ENCODE peak calls at places on chromosomes 16 and 17, in ten cellular contexts. T is MM.1S, U is psoas muscle, M is uterus, H is ovary, L is prostate gland, S is WERI-Rb-1, Y is left lung, P is IMR-90, O is bronchial epithelial cell. C is an unnamed sample.

GRCh38 chr17:29138991-29139682 is 41.1 kb downstream of the MYO18A start:
- DNase-seq in O (no peak), P (no peak), S (no peak), U (peak; percentile 87), H (peak; percentile 64), L (no peak), M (peak; percentile 56), Y (no peak), T (peak; percentile 68), C (no peak)

GRCh38 chr16:57038151-57038550 is 48.8 kb downstream of the NLRC5 start:
- DNase-seq in M (no peak), Y (no peak), H (no peak), S (no peak), U (no peak), T (no peak), L (no peak), O (peak; percentile 29), P (peak; percentile 63), C (no peak)

GRCh38 chr16:81752225-81752875 is 26.7 kb upstream of the PLCG2 start:
- DNase-seq in H (no peak), U (peak; percentile 71), L (no peak), P (no peak), S (no peak), T (peak; percentile 50), O (no peak), Y (peak; percentile 87), M (no peak), C (no peak)

GRCh38 chr16:55645986-55646385 is 9.8 kb upstream of the SLC6A2 start:
- DNase-seq in L (no peak), T (no peak), Y (no peak), O (no peak), P (no peak), S (no peak), U (no peak), H (no peak), M (no peak), C (no peak)

GRCh38 chr17:38591759-38592241 is 14.0 kb downstream of the SRCIN1 start:
- DNase-seq in S (no peak), Y (peak; percentile 63), O (peak; percentile 25), H (no peak), U (no peak), M (no peak), T (peak; percentile 14), L (no peak), P (no peak), C (no peak)

GRCh38 chr16:66834746-66835145 is 4.0 kb upstream of the NAE1 start:
- DNase-seq in H (no peak), U (no peak), Y (no peak), T (no peak), O (peak; percentile 50), P (no peak), M (no peak), L (no peak), S (no peak), C (no peak)

GRCh38 chr17:28416703-28417311 is 10.8 kb upstream of the SLC46A1 start:
- DNase-seq in O (peak; percentile 65), L (peak; percentile 36), T (peak; percentile 57), P (peak; percentile 59), M (no peak), Y (peak; percentile 53), U (no peak), S (peak; percentile 76), H (no peak), C (no peak)

GRCh38 chr17:68511254-68511670 is 968 bp upstream of the PRKAR1A start:
- DNase-seq in U (no peak), S (no peak), L (peak; percentile 48), H (no peak), M (no peak), P (no peak), T (no peak), Y (peak; percentile 73), O (no peak), C (no peak)

GRCh38 chr16:87392823-87393679 is 915 bp downstream of the MAP1LC3B start:
- DNase-seq in L (no peak), P (peak; percentile 47), T (peak; percentile 19), O (peak; percentile 46), Y (peak; percentile 65), S (no peak), U (peak; percentile 72), H (peak; percentile 70), M (peak; percentile 44), C (no peak)

GRCh38 chr16:2093793-2094192 is 41.9 kb downstream of the PKD1 start:
- DNase-seq in Y (no peak), M (no peak), T (no peak), S (no peak), O (no peak), L (no peak), H (no peak), P (no peak), U (no peak), C (no peak)

GRCh38 chr16:53207810-53208752 is 153.3 kb downstream of the CHD9 start:
- DNase-seq in T (no peak), L (peak; percentile 65), M (no peak), U (no peak), Y (peak; percentile 37), P (peak; percentile 83), H (no peak), S (peak; percentile 65), O (peak; percentile 77), C (peak; percentile 37)

GRCh38 chr17:57463103-57463885 is 207.0 kb downstream of the MSI2 start:
- DNase-seq in Y (no peak), S (peak; percentile 33), T (no peak), H (no peak), O (peak; percentile 56), U (no peak), M (no peak), L (no peak), P (peak; percentile 95), C (no peak)

GRCh38 chr16:47196457-47196856 is 52.7 kb upstream of the NETO2 start:
- DNase-seq in O (no peak), L (no peak), Y (no peak), P (no peak), T (no peak), H (no peak), S (no peak), M (no peak), U (no peak), C (no peak)

GRCh38 chr16:83847371-83848225 is 39.8 kb downstream of the HSBP1 start:
- DNase-seq in S (no peak), U (no peak), M (no peak), L (no peak), T (no peak), P (no peak), H (no peak), O (peak; percentile 26), Y (no peak), C (no peak)

GRCh38 chr17:75845058-75845711 is 981 bp upstream of the UNC13D start:
- DNase-seq in L (peak; percentile 92), O (peak; percentile 64), U (peak; percentile 97), P (peak; percentile 73), T (peak; percentile 70), M (peak; percentile 69), S (peak; percentile 96), Y (peak; percentile 91), H (peak; percentile 63), C (no peak)

GRCh38 chr16:54216268-54217187 is 70.1 kb downstream of the IRX3 start:
- DNase-seq in P (no peak), T (no peak), O (no peak), M (no peak), Y (no peak), L (no peak), U (peak; percentile 72), S (no peak), H (peak; percentile 59), C (no peak)

GRCh38 chr17:18319604-18320256 is 4.6 kb downstream of the SMCR8 start:
- DNase-seq in S (peak; percentile 59), P (peak; percentile 68), L (peak; percentile 39), U (no peak), Y (no peak), O (peak; percentile 46), M (no peak), H (no peak), T (peak; percentile 70), C (no peak)

GRCh38 chr17:78013683-78014467 is 55.4 kb downstream of the TNRC6C start:
- DNase-seq in U (no peak), M (peak; percentile 50), T (peak; percentile 69), O (peak; percentile 60), L (peak; percentile 62), S (peak; percentile 57), H (no peak), P (peak; percentile 77), Y (no peak), C (no peak)

GRCh38 chr17:49013311-49014205 is 16.4 kb downstream of the IGF2BP1 start:
- DNase-seq in S (no peak), Y (no peak), O (no peak), M (no peak), H (no peak), P (no peak), U (no peak), T (no peak), L (no peak), C (no peak)
- H3K27me3 ChIP-seq in S (no peaks in the 10 kb centered on the region), Y (peaks cover 53% of the 10 kb centered on the region), O (peaks cover 39% of the 10 kb centered on the region), M (peaks cover 4% of the 10 kb centered on the region), H (no peaks in the 10 kb centered on the region), P (no peaks in the 10 kb centered on the region), U (peaks cover 3% of the 10 kb centered on the region), T (peaks cover 93% of the 10 kb centered on the region), L (peaks cover 33% of the 10 kb centered on the region), C (peaks cover 5% of the 10 kb centered on the region)

GRCh38 chr17:81961087-81961514 is at the start of gene NOTUM:
- DNase-seq in U (peak; percentile 62), L (no peak), Y (no peak), O (no peak), T (no peak), P (peak; percentile 12), M (no peak), S (peak; percentile 72), H (peak; percentile 56), C (no peak)
- TF ChIP-seq CTCF in U (peak; percentile 38), L (peak; percentile 13), Y (no peak), O (no peak), T (no peak), P (peak; percentile 45), M (peak; percentile 48), S (peak; percentile 48), H (no peak), C (peak; percentile 19)

DNA sequence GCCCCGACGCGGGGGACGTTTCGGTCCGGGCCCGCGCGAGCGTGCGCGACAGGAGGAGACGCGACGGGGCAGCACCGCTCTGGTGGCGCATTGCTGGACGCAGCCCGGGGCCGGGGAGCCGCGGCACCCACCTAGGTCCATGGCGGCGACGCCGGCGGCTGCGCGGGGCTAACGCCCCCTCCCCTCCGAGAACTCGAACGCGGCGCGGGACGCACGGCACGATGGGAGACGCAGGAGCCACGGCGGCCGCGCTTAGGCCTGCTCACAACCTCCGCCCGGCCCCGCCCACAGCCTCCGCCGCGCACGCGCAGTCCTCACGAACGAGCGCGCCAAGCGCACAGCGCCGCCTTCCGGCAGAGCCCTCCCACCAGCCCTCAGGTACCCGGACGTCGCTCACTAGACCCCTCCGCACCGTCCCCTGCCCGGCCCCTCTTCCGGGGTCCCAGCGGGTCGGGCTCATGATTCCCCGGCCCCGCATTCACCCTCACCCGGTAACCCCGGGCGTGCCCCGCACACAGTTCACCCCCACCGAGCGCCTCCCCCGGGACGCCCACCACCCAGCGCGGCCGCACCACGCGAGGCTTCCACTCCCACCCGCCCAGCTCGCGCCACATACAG is at the start of gene GEMIN4:
- DNase-seq in O (peak; percentile 64), T (peak; percentile 90), H (peak; percentile 97), U (peak; percentile 96), L (peak; percentile 89), Y (peak; percentile 94), S (peak; percentile 94), M (peak; percentile 95), P (peak; percentile 81), C (peak; percentile 25)
- H3K4me3 ChIP-seq in O (peak within 1 kb of the TSS; percentile 73), T (peak within 1 kb of the TSS; percentile 65), H (peak within 1 kb of the TSS; percentile 81), U (peak within 1 kb of the TSS; percentile 80), L (peak within 1 kb of the TSS; percentile 83), Y (peak within 1 kb of the TSS; percentile 94), S (peak within 1 kb of the TSS; percentile 53), M (peak within 1 kb of the TSS; percentile 75), P (peak within 1 kb of the TSS; percentile 88), C (peak within 1 kb of the TSS; percentile 69)

GRCh38 chr17:48238933-48239602 is 131.5 kb downstream of the SNX11 start:
- DNase-seq in S (no peak), O (no peak), T (no peak), P (no peak), Y (no peak), M (no peak), H (no peak), L (no peak), U (no peak), C (no peak)
- H3K27me3 ChIP-seq in S (no peaks in the 10 kb centered on the region), O (no peaks in the 10 kb centered on the region), T (no peaks in the 10 kb centered on the region), P (peaks cover 6% of the 10 kb centered on the region), Y (no peaks in the 10 kb centered on the region), M (no peaks in the 10 kb centered on the region), H (no peaks in the 10 kb centered on the region), L (no peaks in the 10 kb centered on the region), U (peaks cover 11% of the 10 kb centered on the region), C (no peaks in the 10 kb centered on the region)

C was measured in BJ.